ENCODE peak calls at places on chromosomes 5 and 9, in six cellular contexts. V is fibroblast of mammary gland, J is AG10803, Y is BJ, R is breast epithelium, S is A549. K is an unnamed sample.

GRCh38 chr5:68898961-68899471 is 194.8 kb upstream of the SLC30A5 start:
- DNase-seq in V (peak), J (peak), Y (peak), R (no peak), S (no peak), K (peak)

GRCh38 chr5:9222054-9222738 is 323.7 kb downstream of the SEMA5A start:
- DNase-seq in V (no peak), J (no peak), Y (no peak), R (no peak), S (no peak), K (no peak)

GRCh38 chr9:35519697-35520403 is 29.9 kb downstream of the RUSC2 start:
- DNase-seq in V (peak), J (no peak), Y (no peak), R (no peak), S (no peak), K (no peak)

GRCh38 chr5:1409386-1410110 is 35.7 kb downstream of the SLC6A3 start:
- DNase-seq in V (no peak), J (peak), Y (no peak), R (no peak), S (no peak), K (peak)

GRCh38 chr5:153256-153655 is 38.0 kb upstream of the LRRC14B start:
- DNase-seq in V (peak), J (peak), Y (no peak), R (no peak), S (no peak), K (no peak)

GRCh38 chr5:43041669-43042175 is 1.6 kb upstream of the ANXA2R start:
- DNase-seq in V (peak), J (no peak), Y (no peak), R (no peak), S (peak), K (peak)

GRCh38 chr5:124342027-124342471 is 404.4 kb downstream of the ZNF608 start:
- DNase-seq in V (peak), J (peak), Y (peak), R (no peak), S (no peak), K (peak)

GRCh38 chr5:68378204-68378830 is 162.8 kb downstream of the PIK3R1 start:
- DNase-seq in V (no peak), J (no peak), Y (no peak), R (no peak), S (no peak), K (no peak)

GRCh38 chr9:135976944-135977343 is 15.8 kb upstream of the UBAC1 start:
- DNase-seq in V (no peak), J (no peak), Y (no peak), R (no peak), S (no peak), K (peak)

GRCh38 chr9:126682928-126683697 is 69.4 kb downstream of the LMX1B start:
- DNase-seq in V (no peak), J (no peak), Y (no peak), R (no peak), S (no peak), K (no peak)

GRCh38 chr5:178318893-178319292 is 86.3 kb upstream of the PHYKPL start:
- DNase-seq in V (no peak), J (no peak), Y (no peak), R (no peak), S (no peak), K (no peak)

GRCh38 chr5:92945630-92946097 is 635.4 kb downstream of the NR2F1-AS1 start:
- DNase-seq in V (peak), J (peak), Y (no peak), R (no peak), S (peak), K (no peak)

GRCh38 chr5:157492886-157493285 is 32.9 kb downstream of the NIPAL4 start:
- DNase-seq in V (no peak), J (no peak), Y (no peak), R (no peak), S (no peak), K (no peak)

GRCh38 chr9:134438204-134438788 is 112.0 kb downstream of the RXRA start:
- DNase-seq in V (no peak), J (no peak), Y (no peak), R (no peak), S (no peak), K (peak)

GRCh38 chr9:124477211-124478013 is 27.2 kb downstream of the ADGRD2 start:
- DNase-seq in V (no peak), J (no peak), Y (no peak), R (no peak), S (peak), K (no peak)

GRCh38 chr5:154523704-154524103 is 45.7 kb upstream of the HAND1 start:
- DNase-seq in V (no peak), J (no peak), Y (no peak), R (no peak), S (no peak), K (peak)

GRCh38 chr5:135606431-135606830 is 27.6 kb upstream of the CXCL14 start:
- DNase-seq in V (no peak), J (no peak), Y (no peak), R (peak), S (no peak), K (no peak)

GRCh38 chr5:962386-962785 is 46.2 kb upstream of the NKD2 start:
- DNase-seq in V (no peak), J (no peak), Y (no peak), R (peak), S (no peak), K (no peak)

GRCh38 chr9:99478469-99479027 is 256.5 kb downstream of the SEC61B start:
- DNase-seq in V (no peak), J (no peak), Y (no peak), R (no peak), S (no peak), K (no peak)

GRCh38 chr9:81682797-81683196 is 6.5 kb downstream of the TLE1 start:
- DNase-seq in V (no peak), J (no peak), Y (no peak), R (no peak), S (no peak), K (no peak)

GRCh38 chr5:132354828-132355765 is 14.4 kb upstream of the SLC22A5 start:
- DNase-seq in V (no peak), J (no peak), Y (no peak), R (no peak), S (no peak), K (no peak)

GRCh38 chr9:4048441-4048840 is 251.4 kb downstream of the GLIS3 start:
- DNase-seq in V (peak), J (peak), Y (peak), R (no peak), S (peak), K (peak)

GRCh38 chr5:174751154-174751990 is 27.0 kb downstream of the MSX2 start:
- DNase-seq in V (no peak), J (no peak), Y (no peak), R (no peak), S (no peak), K (peak)

GRCh38 chr9:94554439-94555331 is at the start of gene PCAT7:
- DNase-seq in V (no peak), J (peak), Y (no peak), R (peak), S (peak), K (peak)

GRCh38 chr9:107340920-107341632 is 58.0 kb downstream of the RAD23B start:
- DNase-seq in V (peak), J (peak), Y (no peak), R (peak), S (peak), K (peak)

GRCh38 chr5:165055476-165055875 is 1550.1 kb downstream of the MAT2B start:
- DNase-seq in V (no peak), J (no peak), Y (no peak), R (no peak), S (no peak), K (no peak)

GRCh38 chr5:150209020-150209635 is 19.3 kb downstream of the SLC6A7 start:
- DNase-seq in V (peak), J (peak), Y (no peak), R (peak), S (peak), K (peak)

GRCh38 chr5:151216781-151217180 is 7.1 kb downstream of the CCDC69 start:
- DNase-seq in V (no peak), J (no peak), Y (no peak), R (no peak), S (no peak), K (no peak)

GRCh38 chr5:151213803-151214613 is 9.9 kb downstream of the CCDC69 start:
- DNase-seq in V (peak), J (peak), Y (no peak), R (peak), S (no peak), K (peak)

GRCh38 chr5:151214614-151215545 is 9.0 kb downstream of the CCDC69 start:
- DNase-seq in V (no peak), J (no peak), Y (no peak), R (no peak), S (no peak), K (no peak)

GRCh38 chr5:151218177-151218576 is 5.7 kb downstream of the CCDC69 start:
- DNase-seq in V (no peak), J (no peak), Y (no peak), R (no peak), S (no peak), K (no peak)

GRCh38 chr5:151215546-151215880 is 8.4 kb downstream of the CCDC69 start:
- DNase-seq in V (no peak), J (no peak), Y (no peak), R (no peak), S (no peak), K (no peak)
- H3K4me3 ChIP-seq in V (no peak), J (no peak), Y (no peak), R (no peak), S (no peak), K (no peak)

GRCh38 chr5:159915913-159916840 is at the start of gene ADRA1B:
- DNase-seq in V (peak), J (peak), Y (no peak), R (no peak), S (peak), K (no peak)
- H3K4me3 ChIP-seq in V (peak), J (peak), Y (peak), R (peak), S (peak), K (no peak)

GRCh38 chr9:120715331-120715924 is 1.2 kb upstream of the MEGF9 start:
- DNase-seq in V (peak), J (peak), Y (peak), R (no peak), S (peak), K (peak)
- H3K4me3 ChIP-seq in V (no peak), J (peak), Y (no peak), R (peak), S (peak), K (peak)

GRCh38 chr5:75511435-75512382 is at the start of the genes CERT1 and POLK:
- DNase-seq in V (peak), J (peak), Y (peak), R (peak), S (peak), K (peak)

GRCh38 chr5:75510836-75511434 is 494 bp downstream of the CERT1 start:
- DNase-seq in V (peak), J (peak), Y (no peak), R (peak), S (peak), K (peak)

GRCh38 chr5:75513841-75514240 is 2.1 kb downstream of the POLK start:
- DNase-seq in V (no peak), J (no peak), Y (no peak), R (no peak), S (no peak), K (no peak)

GRCh38 chr5:75512383-75513074 is 838 bp downstream of the POLK start:
- DNase-seq in V (peak), J (peak), Y (no peak), R (no peak), S (no peak), K (no peak)

GRCh38 chr5:75514323-75514722 is 2.6 kb downstream of the POLK start:
- DNase-seq in V (no peak), J (no peak), Y (no peak), R (no peak), S (no peak), K (no peak)
- H3K4me3 ChIP-seq in V (no peak), J (no peak), Y (no peak), R (no peak), S (no peak), K (no peak)

GRCh38 chr9:92740015-92740408 is 24.6 kb downstream of the BICD2 start:
- DNase-seq in V (peak), J (no peak), Y (no peak), R (no peak), S (no peak), K (no peak)
- H3K4me3 ChIP-seq in V (no peak), J (no peak), Y (no peak), R (no peak), S (no peak), K (no peak)